ENCODE peak calls at places on chromosomes 4 and X, in four cellular contexts. D is M059J, W is AG08395, U is NCI-H187 treated with DMSO at 0.1 percent for 48 hours. S is an unnamed sample.

GRCh38 chrX:101062171-101062570 is 10.3 kb upstream of the TRMT2B start:
- DNase-seq in U (no peak), W (peak), D (peak), S (no peak)

GRCh38 chr4:7007142-7007907 is 35.8 kb upstream of the TADA2B start:
- DNase-seq in U (no peak), D (no peak), W (no peak), S (no peak)

GRCh38 chrX:130172127-130172834 is 519 bp downstream of the RAB33A start:
- DNase-seq in D (no peak), W (no peak), U (no peak), S (no peak)

GRCh38 chr4:158938462-158939044 is 164.3 kb upstream of the RAPGEF2 start:
- DNase-seq in W (peak), D (peak), U (no peak), S (no peak)

GRCh38 chrX:7083468-7084396 is 63.8 kb upstream of the STS start:
- DNase-seq in W (peak), D (peak), U (no peak), S (peak)

GRCh38 chrX:67917412-67918010 is 373.7 kb downstream of the AR start:
- DNase-seq in W (no peak), D (no peak), U (no peak), S (no peak)

GRCh38 chr4:155809835-155810234 is 51.0 kb downstream of the GUCY1B1 start:
- DNase-seq in D (peak), W (peak), U (no peak), S (peak)

GRCh38 chr4:73967891-73968290 is 13.9 kb downstream of the PF4 start:
- DNase-seq in W (no peak), U (no peak), D (no peak), S (no peak)

GRCh38 chr4:28482580-28482979 is 1621.9 kb downstream of the STIM2 start:
- DNase-seq in W (no peak), U (no peak), D (peak), S (no peak)

GRCh38 chr4:183229397-183229796 is 90.7 kb downstream of the CLDN22 start:
- DNase-seq in W (no peak), D (peak), U (no peak), S (no peak)

GRCh38 chr4:101136373-101137370 is 210.7 kb downstream of the PPP3CA start:
- DNase-seq in D (peak), U (no peak), W (no peak), S (no peak)

GRCh38 chrX:15874672-15875071 is 20.1 kb upstream of the AP1S2 start:
- DNase-seq in U (no peak), W (no peak), D (no peak), S (no peak)

GRCh38 chr4:153488006-153488718 is 22.0 kb downstream of the TMEM131L start:
- DNase-seq in D (no peak), W (no peak), U (no peak), S (no peak)

GRCh38 chr4:87490664-87491369 is 38.4 kb downstream of the SPARCL1 start:
- DNase-seq in W (no peak), U (no peak), D (no peak), S (no peak)

GRCh38 chr4:42767669-42768068 is 110.8 kb upstream of the ATP8A1 start:
- DNase-seq in W (no peak), D (no peak), U (no peak), S (no peak)

GRCh38 chrX:53085661-53086229 is 3.6 kb downstream of the TSPYL2 start:
- DNase-seq in D (no peak), U (no peak), W (no peak), S (no peak)

GRCh38 chrX:30620980-30621716 is 32.1 kb upstream of the GK start:
- DNase-seq in U (no peak), W (peak), D (peak), S (peak)

GRCh38 chrX:130772313-130773140 is 130.5 kb downstream of the ENOX2 start:
- DNase-seq in U (peak), D (peak), W (peak), S (peak)

GRCh38 chr4:24764305-24764704 is 31.1 kb upstream of the SOD3 start:
- DNase-seq in D (peak), U (no peak), W (no peak), S (no peak)

GRCh38 chr4:174450051-174450450 is 72.2 kb downstream of the HPGD start:
- DNase-seq in U (no peak), D (no peak), W (no peak), S (no peak)

GRCh38 chrX:45505214-45505613 is 304.5 kb upstream of the DIPK2B start:
- DNase-seq in W (peak), U (no peak), D (peak), S (peak)

GRCh38 chrX:18677140-18677834 is 5.4 kb upstream of the RS1 start:
- DNase-seq in W (no peak), U (no peak), D (no peak), S (no peak)

GRCh38 chrX:138925330-138925729 is 213.8 kb upstream of the FGF13 start:
- DNase-seq in D (peak), U (no peak), W (peak), S (peak)

GRCh38 chrX:123140904-123141303 is 43.2 kb upstream of the GRIA3 start:
- DNase-seq in D (no peak), W (no peak), U (no peak), S (no peak)

GRCh38 chr4:118557298-118557851 is 127.8 kb upstream of the METTL14 start:
- DNase-seq in U (no peak), W (peak), D (peak), S (peak)

GRCh38 chr4:179634862-179635261 is 2192.6 kb upstream of the AGA start:
- DNase-seq in U (no peak), D (no peak), W (no peak), S (no peak)

GRCh38 chr4:1113311-1114009 is at the start of gene RNF212:
- DNase-seq in D (peak), U (no peak), W (peak), S (no peak)

GRCh38 chrX:16239211-16239610 is 71.9 kb downstream of the MAGEB17 start:
- DNase-seq in D (peak), W (peak), U (no peak), S (peak)

GRCh38 chr4:87926554-87927098 is 48.9 kb upstream of the SPP1 start:
- DNase-seq in D (no peak), W (no peak), U (no peak), S (no peak)

GRCh38 chr4:171561419-171561818 is 251.8 kb upstream of the GALNTL6 start:
- DNase-seq in U (no peak), D (no peak), W (no peak), S (no peak)

GRCh38 chrX:15143050-15143824 is 126.6 kb downstream of the ASB9 start:
- DNase-seq in U (peak), D (peak), W (peak), S (peak)

GRCh38 chr4:116110713-116111112 is 974.7 kb downstream of the TRAM1L1 start:
- DNase-seq in D (no peak), U (no peak), W (no peak), S (no peak)

GRCh38 chr4:113070755-113071154 is 21.3 kb downstream of the ANK2 start:
- DNase-seq in D (no peak), U (no peak), W (no peak), S (no peak)

GRCh38 chr4:15695240-15695699 is 7.6 kb upstream of the BST1 start:
- DNase-seq in W (peak), U (peak), D (peak), S (peak)

S was measured in stromal cell of bone marrow.